ENCODE peak calls at places on chromosome 13, in four cellular contexts. One of them, this sample, is unnamed.
A peak's percentile ranks its signal among the peaks of the same experiment; 100 is the strongest.

GRCh38 chr13:66660013-66660804 is 569.9 kb downstream of the PCDH9 start:
- DNase-seq in WTC11: no peak
- DNase-seq in K562: no peak
- DNase-seq in GM12878: no peak
- DNase-seq in this sample: no peak

GRCh38 chr13:48562296-48563066 is 29.6 kb upstream of the RCBTB2 start:
- DNase-seq in GM12878: peak; percentile 98
- DNase-seq in WTC11: no peak
- DNase-seq in K562: no peak
- DNase-seq in this sample: no peak

GRCh38 chr13:69107436-69107835 is 1000.2 kb upstream of the ATXN8OS start:
- DNase-seq in WTC11: no peak
- DNase-seq in GM12878: no peak
- DNase-seq in K562: no peak
- DNase-seq in this sample: no peak

GRCh38 chr13:111282425-111282824 is 38.0 kb upstream of the TEX29 start:
- DNase-seq in K562: no peak
- DNase-seq in GM12878: no peak
- DNase-seq in WTC11: no peak
- DNase-seq in this sample: no peak

GRCh38 chr13:110886475-110887241 is 28.2 kb downstream of the ANKRD10 start:
- DNase-seq in WTC11: no peak
- DNase-seq in K562: no peak
- DNase-seq in GM12878: no peak
- DNase-seq in this sample: no peak

GRCh38 chr13:81874681-81875661 is 1534.0 kb upstream of the SPRY2 start:
- DNase-seq in K562: no peak
- DNase-seq in WTC11: peak; percentile 53
- DNase-seq in GM12878: no peak
- DNase-seq in this sample: peak; percentile 10

GRCh38 chr13:91358384-91358776 is 10.9 kb downstream of the MIR17HG start:
- DNase-seq in K562: no peak
- DNase-seq in GM12878: no peak
- DNase-seq in WTC11: no peak
- DNase-seq in this sample: no peak

GRCh38 chr13:43303040-43303729 is 279.8 kb downstream of the DNAJC15 start:
- DNase-seq in WTC11: peak; percentile 66
- DNase-seq in K562: no peak
- DNase-seq in GM12878: no peak
- DNase-seq in this sample: peak; percentile 12

GRCh38 chr13:77459616-77460015 is 75.9 kb upstream of the SCEL start:
- DNase-seq in WTC11: no peak
- DNase-seq in K562: no peak
- DNase-seq in GM12878: no peak
- DNase-seq in this sample: no peak

GRCh38 chr13:32298695-32299094 is 16.5 kb downstream of the ZAR1L start:
- DNase-seq in WTC11: no peak
- DNase-seq in GM12878: no peak
- DNase-seq in K562: no peak
- DNase-seq in this sample: peak; percentile 18

GRCh38 chr13:72112216-72112615 is 245.2 kb upstream of the DACH1 start:
- DNase-seq in WTC11: no peak
- DNase-seq in GM12878: no peak
- DNase-seq in K562: no peak
- DNase-seq in this sample: no peak

GRCh38 chr13:110683203-110683883 is 22.6 kb downstream of the CARS2 start:
- DNase-seq in K562: no peak
- DNase-seq in GM12878: no peak
- DNase-seq in WTC11: no peak
- DNase-seq in this sample: peak; percentile 52

GRCh38 chr13:39134574-39134973 is 96.3 kb downstream of the NHLRC3 start:
- DNase-seq in K562: no peak
- DNase-seq in GM12878: no peak
- DNase-seq in WTC11: no peak
- DNase-seq in this sample: no peak

GRCh38 chr13:39130298-39130697 is 92.0 kb downstream of the NHLRC3 start:
- DNase-seq in K562: no peak
- DNase-seq in GM12878: no peak
- DNase-seq in WTC11: no peak
- DNase-seq in this sample: no peak

GRCh38 chr13:39129253-39129652 is 91.0 kb downstream of the NHLRC3 start:
- DNase-seq in WTC11: no peak
- DNase-seq in K562: no peak
- DNase-seq in GM12878: no peak
- DNase-seq in this sample: no peak

GRCh38 chr13:39133781-39134180 is 95.5 kb downstream of the NHLRC3 start:
- DNase-seq in GM12878: no peak
- DNase-seq in WTC11: no peak
- DNase-seq in K562: no peak
- DNase-seq in this sample: no peak

DNA sequence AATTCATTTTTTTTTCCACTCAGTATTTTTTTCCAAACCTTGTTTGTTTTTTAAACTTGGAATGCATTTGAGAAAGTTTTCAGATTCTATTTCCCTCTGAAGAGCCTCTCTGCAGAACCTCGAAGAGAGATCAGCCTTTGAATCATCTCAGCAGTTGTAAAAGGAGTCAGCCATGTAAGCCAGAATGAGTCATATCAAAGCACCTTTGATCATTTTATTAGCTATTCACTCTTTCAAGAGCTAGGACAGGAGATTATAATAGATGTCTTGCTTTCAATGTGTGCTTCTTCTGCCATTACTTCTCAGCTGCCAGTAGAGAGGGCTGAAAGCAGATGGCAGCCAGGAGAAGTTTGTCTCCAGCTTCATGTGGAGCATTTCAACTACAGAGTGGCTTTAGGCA is 94.0 kb downstream of the NHLRC3 start:
- DNase-seq in K562: no peak
- DNase-seq in WTC11: no peak
- DNase-seq in GM12878: no peak
- DNase-seq in this sample: no peak
- TF ChIP-seq CBFB in K562: no peak
- TF ChIP-seq CBFB in WTC11: no peak
- TF ChIP-seq CBFB in GM12878: no peak
- TF ChIP-seq CBFB in this sample: no peak

GRCh38 chr13:60679131-60679530 is 282.1 kb downstream of the TDRD3 start:
- DNase-seq in K562: no peak
- DNase-seq in GM12878: no peak
- DNase-seq in WTC11: no peak
- DNase-seq in this sample: no peak

GRCh38 chr13:60679928-60680693 is 283.1 kb downstream of the TDRD3 start:
- DNase-seq in GM12878: no peak
- DNase-seq in WTC11: no peak
- DNase-seq in K562: no peak
- DNase-seq in this sample: no peak
- TF ChIP-seq CBFB in GM12878: no peak
- TF ChIP-seq CBFB in WTC11: no peak
- TF ChIP-seq CBFB in K562: no peak
- TF ChIP-seq CBFB in this sample: no peak

DNA sequence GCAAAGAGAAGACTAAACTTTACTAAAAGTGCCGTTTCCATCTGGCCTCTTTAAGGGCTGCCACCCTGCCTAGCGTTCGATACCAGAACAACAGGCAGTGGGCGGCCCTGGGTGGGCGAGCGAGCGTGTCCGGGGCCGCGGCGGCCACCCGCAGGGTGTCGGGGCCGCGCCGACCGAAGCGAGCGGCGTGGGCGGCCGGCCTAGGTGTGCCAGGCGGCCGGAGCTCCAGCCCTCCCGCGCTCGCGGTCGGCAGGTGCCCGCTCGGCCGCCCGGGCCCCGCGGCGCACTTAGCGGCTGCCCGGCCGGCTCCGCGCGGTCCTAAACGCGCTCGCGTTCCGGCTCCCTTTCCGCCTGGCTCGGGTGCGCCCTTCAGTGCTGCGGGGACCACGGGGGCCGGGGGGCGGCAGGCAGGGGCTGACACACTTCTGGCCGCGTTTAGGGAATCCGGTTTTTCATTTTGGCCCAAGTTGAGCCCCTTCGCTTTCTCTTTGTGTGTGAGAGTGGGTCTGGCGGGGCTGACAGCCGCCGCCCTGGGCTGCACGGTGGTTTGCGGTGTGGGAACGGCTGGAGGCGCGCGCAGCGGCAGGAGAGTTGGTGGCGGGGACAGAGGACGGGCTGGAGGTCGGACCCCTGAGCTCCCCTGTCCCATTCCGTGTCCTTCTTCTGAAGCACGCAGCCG is 2.9 kb downstream of the FGF9 start:
- DNase-seq in K562: peak; percentile 27
- DNase-seq in GM12878: no peak
- DNase-seq in WTC11: peak; percentile 63
- DNase-seq in this sample: no peak
- TF ChIP-seq CBFB in K562: no peak
- TF ChIP-seq CBFB in GM12878: no peak
- TF ChIP-seq CBFB in WTC11: no peak
- TF ChIP-seq CBFB in this sample: no peak

GRCh38 chr13:34128661-34129060 is 310.7 kb downstream of the RFC3 start:
- DNase-seq in GM12878: no peak
- DNase-seq in K562: no peak
- DNase-seq in WTC11: no peak
- DNase-seq in this sample: no peak
- TF ChIP-seq CBFB in GM12878: no peak
- TF ChIP-seq CBFB in K562: no peak
- TF ChIP-seq CBFB in WTC11: no peak
- TF ChIP-seq CBFB in this sample: no peak

DNA sequence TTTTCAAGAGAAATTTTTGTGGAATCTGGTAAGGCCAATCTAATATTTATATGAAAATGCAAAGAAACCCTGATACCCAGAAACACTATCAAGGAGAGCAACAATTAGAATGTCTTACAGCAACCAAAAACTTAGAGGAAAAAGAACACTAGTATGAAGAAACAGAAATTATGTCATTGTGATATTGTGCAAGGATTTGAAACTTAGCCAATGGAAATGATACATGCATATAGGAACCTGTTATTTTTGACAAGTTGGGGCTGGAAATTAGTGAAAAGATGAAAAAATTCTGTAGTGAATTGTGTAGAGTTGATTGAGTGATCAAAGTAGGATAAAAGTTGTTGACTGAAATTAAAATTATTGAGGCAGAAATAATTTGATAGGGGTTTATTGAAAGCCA is 792.6 kb upstream of the SLITRK6 start:
- DNase-seq in WTC11: no peak
- DNase-seq in GM12878: no peak
- DNase-seq in K562: no peak
- DNase-seq in this sample: no peak
- TF ChIP-seq CBFB in WTC11: no peak
- TF ChIP-seq CBFB in GM12878: no peak
- TF ChIP-seq CBFB in K562: no peak
- TF ChIP-seq CBFB in this sample: no peak

GRCh38 chr13:51714663-51715168 is 89.2 kb downstream of the DHRS12 start:
- DNase-seq in WTC11: no peak
- DNase-seq in GM12878: peak; percentile 78
- DNase-seq in K562: no peak
- DNase-seq in this sample: no peak

GRCh38 chr13:51713807-51714206 is 90.2 kb downstream of the DHRS12 start:
- DNase-seq in WTC11: no peak
- DNase-seq in K562: no peak
- DNase-seq in GM12878: no peak
- DNase-seq in this sample: no peak

GRCh38 chr13:51715613-51716012 is 88.3 kb downstream of the DHRS12 start:
- DNase-seq in GM12878: no peak
- DNase-seq in K562: no peak
- DNase-seq in WTC11: no peak
- DNase-seq in this sample: no peak

GRCh38 chr13:51721485-51721884 is 82.5 kb downstream of the DHRS12 start:
- DNase-seq in K562: no peak
- DNase-seq in GM12878: peak; percentile 53
- DNase-seq in WTC11: no peak
- DNase-seq in this sample: no peak

DNA sequence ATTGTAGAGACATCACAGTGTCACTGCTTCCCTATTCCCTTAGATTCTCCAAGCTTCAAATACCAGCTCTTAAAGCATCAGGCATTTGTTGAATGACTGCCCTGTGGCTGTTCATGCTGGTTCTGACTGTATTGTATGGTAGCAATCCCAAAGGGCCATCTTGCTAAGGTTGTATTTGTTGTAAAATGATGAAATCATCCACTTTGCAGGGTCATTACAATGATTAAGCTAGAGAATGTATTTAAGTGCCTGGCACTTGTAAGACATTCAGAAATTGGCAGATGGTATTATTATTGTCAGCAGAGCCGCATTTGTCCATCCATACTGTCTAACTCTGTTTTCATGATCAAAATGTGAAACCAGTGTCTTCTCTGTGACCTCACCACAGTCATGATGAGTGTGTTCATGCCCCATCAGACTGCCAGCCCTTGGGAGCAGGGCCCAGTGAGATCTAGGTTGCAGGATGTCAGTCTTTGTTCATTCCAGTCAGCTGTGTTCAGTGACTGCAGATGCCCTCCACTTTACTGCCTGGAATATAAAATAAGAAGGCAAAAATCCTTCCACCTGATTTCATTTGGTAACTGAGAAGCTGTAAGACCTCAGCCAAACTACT is 86.1 kb downstream of the DHRS12 start:
- DNase-seq in K562: no peak
- DNase-seq in WTC11: no peak
- DNase-seq in GM12878: no peak
- DNase-seq in this sample: no peak
- TF ChIP-seq CBFB in K562: no peak
- TF ChIP-seq CBFB in WTC11: no peak
- TF ChIP-seq CBFB in GM12878: no peak
- TF ChIP-seq CBFB in this sample: no peak

GRCh38 chr13:30881191-30881651 is 24.9 kb upstream of the MEDAG start:
- DNase-seq in K562: no peak
- DNase-seq in GM12878: no peak
- DNase-seq in WTC11: no peak
- DNase-seq in this sample: no peak

GRCh38 chr13:30882996-30883766 is 22.9 kb upstream of the MEDAG start:
- DNase-seq in WTC11: no peak
- DNase-seq in GM12878: no peak
- DNase-seq in K562: no peak
- DNase-seq in this sample: no peak

GRCh38 chr13:30880756-30881155 is 25.3 kb upstream of the MEDAG start:
- DNase-seq in K562: no peak
- DNase-seq in GM12878: no peak
- DNase-seq in WTC11: no peak
- DNase-seq in this sample: peak; percentile 37

GRCh38 chr13:30881931-30882899 is 23.9 kb upstream of the MEDAG start:
- DNase-seq in WTC11: no peak
- DNase-seq in GM12878: no peak
- DNase-seq in K562: no peak
- DNase-seq in this sample: no peak

GRCh38 chr13:30884543-30884942 is 21.5 kb upstream of the MEDAG start:
- DNase-seq in GM12878: no peak
- DNase-seq in WTC11: no peak
- DNase-seq in K562: no peak
- DNase-seq in this sample: no peak
- TF ChIP-seq CBFB in GM12878: no peak
- TF ChIP-seq CBFB in WTC11: no peak
- TF ChIP-seq CBFB in K562: no peak
- TF ChIP-seq CBFB in this sample: no peak

DNA sequence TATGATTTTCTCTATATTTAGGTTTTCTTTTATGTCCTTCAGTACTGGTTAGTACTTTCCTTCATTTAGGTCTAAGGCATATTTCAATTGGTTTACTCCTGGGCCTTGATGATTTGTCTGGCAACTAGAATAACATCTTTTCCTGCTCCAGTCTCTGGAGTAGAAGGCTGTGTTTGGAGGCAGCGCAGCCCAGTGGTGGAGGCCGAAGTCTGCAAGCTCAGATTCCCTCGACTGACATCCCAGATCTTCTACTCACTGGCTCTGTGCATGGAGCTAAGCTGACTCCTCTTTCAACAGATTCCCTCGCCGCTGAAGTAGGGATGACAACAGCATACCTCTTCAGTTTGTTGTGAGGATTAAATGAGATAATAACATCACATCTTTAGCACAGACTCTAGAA is 141.0 kb downstream of the RAP2A start:
- DNase-seq in WTC11: peak; percentile 58
- DNase-seq in GM12878: no peak
- DNase-seq in K562: no peak
- DNase-seq in this sample: peak; percentile 38
- TF ChIP-seq CBFB in WTC11: no peak
- TF ChIP-seq CBFB in GM12878: no peak
- TF ChIP-seq CBFB in K562: no peak
- TF ChIP-seq CBFB in this sample: no peak

This sample was measured in HepG2.